ENCODE peak calls at places on chromosomes 12 and 14, in five cellular contexts. J, O, C, T and A are unnamed samples.
A peak's percentile ranks its signal among the peaks of the same experiment; 100 is the strongest.

GRCh38 chr12:1282670-1283361 is 291.8 kb downstream of the ERC1 start:
- DNase-seq in O (no peak), T (no peak), J (no peak), C (no peak), A (no peak)

GRCh38 chr12:121452356-121453021 is 52.6 kb downstream of the RNF34 start:
- DNase-seq in O (no peak), T (no peak), J (no peak), C (no peak), A (no peak)

GRCh38 chr14:60657609-60657983 is 8.3 kb upstream of the SIX1 start:
- DNase-seq in O (no peak), T (no peak), C (no peak), J (no peak), A (no peak)

GRCh38 chr12:79690156-79690605 is 583 bp downstream of the PAWR start:
- DNase-seq in C (peak; percentile 49), O (peak; percentile 14), J (no peak), T (no peak), A (no peak)

GRCh38 chr12:108305520-108305919 is 33.6 kb downstream of the CMKLR1 start:
- DNase-seq in J (no peak), T (no peak), C (peak; percentile 70), O (no peak), A (peak; percentile 43)

GRCh38 chr12:66365718-66366485 is 63.6 kb downstream of the HELB start:
- DNase-seq in O (no peak), T (no peak), C (no peak), J (no peak), A (no peak)

GRCh38 chr14:103711516-103712431 is 3.5 kb downstream of the XRCC3 start:
- DNase-seq in J (no peak), T (no peak), C (no peak), O (no peak), A (no peak)

GRCh38 chr14:105187935-105188524 is 6.9 kb upstream of the NUDT14 start:
- DNase-seq in C (no peak), T (no peak), O (no peak), J (no peak), A (no peak)

GRCh38 chr12:41334390-41334789 is 146.3 kb downstream of the PDZRN4 start:
- DNase-seq in C (peak; percentile 7), T (no peak), J (no peak), O (no peak), A (no peak)

GRCh38 chr14:67487937-67488893 is at the start of gene TMEM229B:
- DNase-seq in C (no peak), J (peak; percentile 94), O (no peak), T (no peak), A (no peak)

GRCh38 chr14:90491221-90491867 is 94.5 kb downstream of the CALM1 start:
- DNase-seq in C (peak; percentile 79), O (no peak), T (no peak), J (no peak), A (no peak)

GRCh38 chr12:96617178-96617577 is 127.8 kb downstream of the CFAP54 start:
- DNase-seq in O (no peak), J (no peak), C (no peak), T (no peak), A (peak; percentile 10)

GRCh38 chr12:121754836-121755235 is 38.7 kb downstream of the RHOF start:
- DNase-seq in O (no peak), T (no peak), J (no peak), C (no peak), A (no peak)

GRCh38 chr12:14327717-14328116 is 37.8 kb upstream of the ATF7IP start:
- DNase-seq in T (no peak), C (no peak), O (no peak), J (no peak), A (no peak)

GRCh38 chr12:92551853-92552397 is 150.9 kb upstream of the PLEKHG7 start:
- DNase-seq in T (no peak), J (peak; percentile 98), O (no peak), C (no peak), A (peak; percentile 42)

GRCh38 chr12:54217774-54218221 is 29.0 kb upstream of the SMUG1 start:
- DNase-seq in T (no peak), C (no peak), O (no peak), J (no peak), A (no peak)

GRCh38 chr14:103126873-103127304 is 3.6 kb downstream of the TNFAIP2 start:
- DNase-seq in O (peak; percentile 63), C (peak; percentile 89), T (no peak), J (no peak), A (no peak)

GRCh38 chr12:132736378-132736777 is 25.3 kb downstream of the ANKLE2 start:
- DNase-seq in J (no peak), O (no peak), T (no peak), C (no peak), A (no peak)

GRCh38 chr12:132736913-132737312 is 24.7 kb downstream of the ANKLE2 start:
- DNase-seq in T (no peak), J (no peak), O (no peak), C (no peak), A (no peak)

GRCh38 chr12:132731574-132731973 is 20.9 kb downstream of the PGAM5 start:
- DNase-seq in O (no peak), J (no peak), T (no peak), C (no peak), A (no peak)

GRCh38 chr12:132734206-132734605 is 23.6 kb downstream of the PGAM5 start:
- DNase-seq in J (no peak), O (no peak), T (no peak), C (peak; percentile 76), A (no peak)

DNA sequence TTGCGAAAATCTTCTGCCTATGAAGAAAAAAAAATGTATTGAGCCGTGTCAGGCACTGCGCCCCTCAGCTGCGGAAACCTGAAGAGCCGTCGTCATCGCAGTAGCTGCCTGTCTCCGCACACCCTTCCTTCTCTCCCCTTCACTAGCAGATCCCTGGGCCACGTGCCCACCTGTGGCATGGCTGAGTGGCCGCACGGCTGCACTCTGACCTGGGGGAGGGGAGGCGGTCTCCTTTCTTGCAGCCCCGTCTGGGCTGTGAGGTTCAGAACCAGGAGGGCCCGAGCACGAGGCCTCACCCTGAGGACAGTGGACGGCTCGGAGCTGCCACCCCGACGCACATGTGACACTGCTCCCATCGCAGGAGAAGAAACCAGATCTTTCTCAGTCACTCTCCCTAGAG is 24.9 kb downstream of the PGAM5 start:
- DNase-seq in J (no peak), T (no peak), O (no peak), C (no peak), A (no peak)
- TF ChIP-seq POLR2AphosphoS5 in J (no peak), T (no peak), O (no peak), C (no peak), A (no peak)

DNA sequence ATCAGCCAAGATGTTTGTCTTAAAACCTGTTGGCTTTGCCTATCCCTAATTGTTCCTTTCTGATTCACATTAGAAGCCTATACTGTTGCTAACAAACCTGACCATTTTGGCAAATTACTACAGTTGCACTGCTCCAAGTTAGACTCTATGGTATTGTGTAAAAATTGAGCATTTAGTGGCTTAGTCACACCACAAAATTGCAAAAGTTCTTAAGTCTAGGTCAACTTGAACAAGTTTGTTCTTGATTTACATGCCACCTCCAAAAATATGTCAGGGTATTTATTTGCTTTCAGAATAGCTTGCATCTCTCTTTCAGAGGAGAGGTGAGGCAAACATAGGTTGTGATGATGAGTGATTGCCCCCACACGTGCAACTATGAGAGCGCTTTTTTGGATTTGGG is 27.0 kb upstream of the PTHLH start:
- DNase-seq in O (no peak), J (no peak), T (no peak), C (no peak), A (no peak)
- TF ChIP-seq CHD2 in O (no peak), J (no peak), T (no peak), C (no peak), A (no peak)

GRCh38 chr12:117047810-117048584 is 51.2 kb downstream of the TESC start:
- DNase-seq in T (no peak), J (no peak), O (peak; percentile 92), C (no peak), A (no peak)
- TF ChIP-seq POLR2AphosphoS5 in T (no peak), J (no peak), O (no peak), C (no peak), A (no peak)

GRCh38 chr12:131264625-131265024 is 310.9 kb downstream of the ADGRD1 start:
- DNase-seq in J (no peak), T (no peak), C (no peak), O (no peak), A (no peak)
- TF ChIP-seq CHD2 in J (no peak), T (no peak), C (no peak), O (no peak), A (no peak)

GRCh38 chr14:22650960-22651521 is 6.9 kb upstream of the OR6J1 start:
- DNase-seq in C (no peak), O (no peak), J (peak; percentile 44), T (peak; percentile 7), A (no peak)
- TF ChIP-seq POLR2AphosphoS5 in C (no peak), O (no peak), J (peak; percentile 96), T (peak; percentile 95), A (peak; percentile 98)

DNA sequence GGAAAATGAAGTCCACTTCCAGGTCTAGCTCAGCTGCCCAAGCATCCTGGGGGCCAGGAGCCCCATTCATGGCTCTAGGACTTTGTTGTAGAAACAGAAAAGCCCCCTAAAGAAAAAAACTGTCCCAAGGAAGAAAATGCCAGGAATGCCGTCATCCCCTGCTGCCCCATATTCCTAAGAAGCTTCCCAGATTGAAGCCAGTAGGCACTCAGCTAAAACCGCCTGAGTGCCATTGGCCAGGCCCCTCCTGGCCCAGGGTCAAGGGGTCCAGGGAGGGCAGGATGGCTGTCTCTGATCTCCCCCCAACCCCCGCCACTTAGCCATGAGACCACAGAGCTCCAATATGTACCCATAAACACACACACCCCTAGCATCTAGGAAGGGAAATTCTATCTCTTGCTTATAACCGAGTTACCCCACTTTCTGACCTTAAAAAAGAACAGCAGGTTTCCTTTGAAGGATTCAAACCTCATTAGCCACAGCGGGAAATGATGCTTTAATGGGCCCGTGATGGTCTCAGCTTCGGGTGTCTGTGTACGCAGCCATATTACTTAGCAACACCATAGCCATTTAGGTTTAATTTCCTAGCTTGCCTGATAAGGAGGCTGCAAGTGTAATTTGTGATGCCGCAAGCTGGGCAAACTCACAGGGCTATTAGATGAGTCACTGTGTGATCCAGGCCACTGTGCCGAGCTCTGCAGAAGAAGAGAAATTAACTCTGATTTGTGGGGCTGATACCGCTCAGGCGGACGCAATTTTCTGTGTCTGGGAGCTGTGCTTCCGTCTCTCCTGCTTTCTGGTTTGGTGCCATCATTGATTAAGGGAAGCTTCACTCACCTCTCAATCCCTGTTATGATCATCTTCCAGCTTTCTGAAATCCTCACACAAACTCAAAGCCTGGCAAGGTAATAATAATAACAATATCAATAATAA is 84.2 kb downstream of the GCH1 start:
- DNase-seq in J (no peak), O (peak; percentile 18), T (no peak), C (peak; percentile 76), A (peak; percentile 23)
- TF ChIP-seq CHD2 in J (no peak), O (no peak), T (no peak), C (peak; percentile 74), A (no peak)

DNA sequence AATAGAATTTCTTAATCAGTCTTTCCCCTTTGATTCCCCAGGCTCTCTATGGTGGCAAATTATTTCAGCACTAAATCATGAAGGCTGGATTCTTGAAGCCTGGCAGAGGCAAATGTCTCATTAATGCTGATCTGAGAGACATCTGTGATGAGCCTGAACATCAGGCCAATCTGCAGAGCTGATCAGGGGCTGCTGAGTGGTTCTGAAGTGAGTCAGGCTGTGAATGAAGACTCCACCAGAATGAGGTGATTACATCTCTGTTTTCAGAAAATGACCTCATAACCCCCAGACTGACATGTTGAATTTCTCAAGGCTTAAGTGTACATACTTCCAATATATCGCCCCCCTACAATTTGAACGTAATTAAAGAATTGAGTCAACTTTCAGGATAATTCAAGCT is 124.2 kb upstream of the MIS18BP1 start:
- DNase-seq in O (no peak), J (no peak), T (no peak), C (no peak), A (no peak)
- TF ChIP-seq POLR2AphosphoS5 in O (no peak), J (no peak), T (no peak), C (no peak), A (no peak)